ENCODE peak calls at places on chromosomes 5 and 9, in four cellular contexts. Z is stimulated activated CD4-positive, alpha-beta T cell treated with anti-CD3 and anti-CD28 coated beads, Interleukin-1b, Interleukin-23, amount 100 ng/mL, for 1 hour; P is omental fat pad; R is astrocyte of the cerebellum. W is an unnamed sample.

GRCh38 chr5:41371741-41372140 is 138.7 kb downstream of the PLCXD3 start:
- DNase-seq in P (no peak), R (no peak), Z (no peak), W (no peak)

GRCh38 chr9:6243746-6244145 is 28.1 kb downstream of the IL33 start:
- DNase-seq in Z (no peak), P (no peak), R (no peak), W (no peak)

GRCh38 chr5:32538031-32538547 is 47.3 kb upstream of the SUB1 start:
- DNase-seq in P (no peak), R (no peak), Z (no peak), W (no peak)

GRCh38 chr5:42915306-42915866 is 103.7 kb upstream of the SELENOP start:
- DNase-seq in R (no peak), Z (no peak), P (no peak), W (no peak)

GRCh38 chr5:34838785-34839714 is at the start of gene TTC23L:
- DNase-seq in R (peak), Z (peak), P (peak), W (peak)

GRCh38 chr9:124764774-124765438 is 6.2 kb downstream of the NR6A1 start:
- DNase-seq in R (no peak), Z (no peak), P (no peak), W (no peak)

GRCh38 chr9:121598167-121599000 is 53.0 kb upstream of the DAB2IP start:
- DNase-seq in P (no peak), R (peak), Z (no peak), W (no peak)

GRCh38 chr5:96214442-96215197 is 218.4 kb downstream of the PCSK1 start:
- DNase-seq in Z (no peak), P (no peak), R (no peak), W (no peak)

GRCh38 chr5:131379071-131379538 is 115.3 kb downstream of the CDC42SE2 start:
- DNase-seq in R (no peak), P (no peak), Z (no peak), W (no peak)

GRCh38 chr5:106392766-106393165 is 1278.0 kb downstream of the EFNA5 start:
- DNase-seq in Z (no peak), P (no peak), R (no peak), W (no peak)

GRCh38 chr9:105690742-105691141 is 3.6 kb upstream of the TMEM38B start:
- DNase-seq in Z (no peak), P (no peak), R (no peak), W (no peak)

GRCh38 chr5:93572773-93573626 is 8.0 kb downstream of the NR2F1-AS1 start:
- DNase-seq in R (no peak), Z (no peak), P (no peak), W (no peak)

GRCh38 chr9:96289392-96289791 is 12.6 kb downstream of the HSD17B3 start:
- DNase-seq in Z (no peak), R (no peak), P (no peak), W (no peak)

GRCh38 chr5:19885040-19885824 is 102.8 kb downstream of the CDH18 start:
- DNase-seq in P (no peak), R (no peak), Z (no peak), W (no peak)

GRCh38 chr5:81506900-81507588 is 113.1 kb upstream of the ACOT12 start:
- DNase-seq in R (peak), P (no peak), Z (no peak), W (no peak)

GRCh38 chr5:176447538-176447981 is 625 bp upstream of the FAF2 start:
- DNase-seq in R (no peak), Z (no peak), P (no peak), W (no peak)

GRCh38 chr5:177528631-177529030 is 11.9 kb upstream of the DDX41 start:
- DNase-seq in R (no peak), Z (no peak), P (no peak), W (no peak)

GRCh38 chr9:107707915-107708441 is 218.4 kb upstream of the KLF4 start:
- DNase-seq in Z (no peak), R (no peak), P (no peak), W (no peak)

GRCh38 chr5:134092875-134093274 is 21.6 kb upstream of the TCF7 start:
- DNase-seq in P (no peak), R (no peak), Z (no peak), W (no peak)

GRCh38 chr5:149730620-149731331 is 666 bp downstream of the PPARGC1B start:
- DNase-seq in R (no peak), P (no peak), Z (no peak), W (no peak)

GRCh38 chr5:57841671-57842375 is 359.2 kb upstream of the ACTBL2 start:
- DNase-seq in R (peak), P (no peak), Z (no peak), W (no peak)

GRCh38 chr5:51397996-51398395 is 14.7 kb downstream of the ISL1 start:
- DNase-seq in P (no peak), Z (no peak), R (no peak), W (no peak)

GRCh38 chr5:103522586-103522985 is 40.0 kb downstream of the NUDT12 start:
- DNase-seq in Z (no peak), R (no peak), P (no peak), W (no peak)

GRCh38 chr5:32153723-32154122 is 20.4 kb downstream of the GOLPH3 start:
- DNase-seq in R (no peak), Z (no peak), P (no peak), W (no peak)

GRCh38 chr5:88364991-88365390 is 96.3 kb upstream of the TMEM161B start:
- DNase-seq in R (no peak), Z (no peak), P (no peak), W (no peak)

GRCh38 chr9:136090768-136091581 is 4.1 kb downstream of the NACC2 start:
- DNase-seq in Z (no peak), R (no peak), P (no peak), W (no peak)

GRCh38 chr5:147303976-147304375 is 69.2 kb downstream of the STK32A start:
- DNase-seq in R (peak), P (no peak), Z (no peak), W (no peak)

GRCh38 chr5:168790037-168790635 is 211.0 kb upstream of the PANK3 start:
- DNase-seq in R (no peak), P (no peak), Z (no peak), W (no peak)

GRCh38 chr5:56052735-56053134 is 58.0 kb upstream of the IL6ST start:
- DNase-seq in P (no peak), R (no peak), Z (no peak), W (no peak)

GRCh38 chr5:56406221-56406620 is 173.1 kb upstream of the ANKRD55 start:
- DNase-seq in P (no peak), Z (no peak), R (no peak), W (no peak)

GRCh38 chr9:129069128-129069824 is 11.6 kb upstream of the DOLPP1 start:
- DNase-seq in R (no peak), P (no peak), Z (peak), W (peak)

W was measured in esophagus squamous epithelium.